ENCODE peak calls at places on chromosomes 12 and 14, in seven cellular contexts. Q is A549, Y is endodermal cell, H is astrocyte of the cerebellum, C is colonic mucosa, P is hepatocyte, I is AG10803. F is an unnamed sample.

GRCh38 chr12:116358850-116359761 is 81.6 kb upstream of the MED13L start:
- DNase-seq in P (peak; percentile 95), Y (peak; percentile 95), C (peak; percentile 93), I (peak; percentile 94), H (peak; percentile 96), Q (peak; percentile 97), F (peak; percentile 62)

GRCh38 chr14:92586001-92586947 is 72.7 kb downstream of the RIN3 start:
- DNase-seq in H (peak; percentile 96), P (peak; percentile 52), Y (no peak), Q (no peak), I (peak; percentile 99), C (no peak), F (peak; percentile 68)

GRCh38 chr14:36167431-36167830 is 9.1 kb downstream of the PTCSC3 start:
- DNase-seq in C (no peak), H (no peak), P (no peak), Y (no peak), I (no peak), Q (no peak), F (no peak)

GRCh38 chr12:40921563-40922163 is 229.4 kb downstream of the CNTN1 start:
- DNase-seq in I (peak; percentile 29), P (peak; percentile 39), C (no peak), H (peak; percentile 6), Q (peak; percentile 34), Y (no peak), F (no peak)

GRCh38 chr12:100200450-100201181 is at the start of gene ACTR6:
- DNase-seq in Q (peak; percentile 96), Y (peak; percentile 99), I (peak; percentile 94), H (peak; percentile 92), C (peak; percentile 98), P (peak; percentile 96), F (peak; percentile 83)

GRCh38 chr14:104469591-104469990 is 110.0 kb upstream of the C14orf180 start:
- DNase-seq in P (no peak), Y (peak; percentile 15), C (no peak), I (no peak), H (no peak), Q (no peak), F (no peak)

GRCh38 chr12:32062841-32063240 is 43.8 kb upstream of the BICD1 start:
- DNase-seq in Y (no peak), Q (no peak), C (no peak), I (no peak), H (no peak), P (no peak), F (no peak)

GRCh38 chr12:107404981-107405380 is 280.6 kb upstream of the PWP1 start:
- DNase-seq in P (peak; percentile 30), Q (peak; percentile 82), C (peak; percentile 29), H (no peak), I (peak; percentile 21), Y (peak; percentile 84), F (no peak)

GRCh38 chr12:6110006-6110405 is 14.5 kb downstream of the VWF start:
- DNase-seq in C (no peak), P (no peak), Y (peak; percentile 22), I (no peak), Q (no peak), H (no peak), F (no peak)

GRCh38 chr14:96754845-96755184 is 42.4 kb upstream of the VRK1 start:
- DNase-seq in C (no peak), Y (peak; percentile 95), I (peak; percentile 28), P (no peak), H (no peak), Q (no peak), F (no peak)

GRCh38 chr14:90661881-90662280 is 154.3 kb downstream of the TTC7B start:
- DNase-seq in Y (no peak), H (no peak), I (no peak), C (no peak), Q (no peak), P (no peak), F (no peak)

GRCh38 chr14:99757331-99758070 is 35.7 kb upstream of the EML1 start:
- DNase-seq in Q (peak; percentile 82), P (no peak), I (peak; percentile 97), Y (no peak), C (no peak), H (peak; percentile 89), F (no peak)

GRCh38 chr14:99758121-99758871 is 34.9 kb upstream of the EML1 start:
- DNase-seq in I (peak; percentile 96), Y (peak; percentile 86), C (no peak), H (peak; percentile 93), P (peak; percentile 44), Q (peak; percentile 53), F (no peak)

GRCh38 chr14:99760817-99761216 is 32.4 kb upstream of the EML1 start:
- DNase-seq in I (no peak), H (no peak), P (no peak), Q (no peak), C (no peak), Y (no peak), F (no peak)

GRCh38 chr14:99758915-99759545 is 34.2 kb upstream of the EML1 start:
- DNase-seq in Y (no peak), I (no peak), Q (no peak), P (no peak), C (no peak), H (no peak), F (no peak)

DNA sequence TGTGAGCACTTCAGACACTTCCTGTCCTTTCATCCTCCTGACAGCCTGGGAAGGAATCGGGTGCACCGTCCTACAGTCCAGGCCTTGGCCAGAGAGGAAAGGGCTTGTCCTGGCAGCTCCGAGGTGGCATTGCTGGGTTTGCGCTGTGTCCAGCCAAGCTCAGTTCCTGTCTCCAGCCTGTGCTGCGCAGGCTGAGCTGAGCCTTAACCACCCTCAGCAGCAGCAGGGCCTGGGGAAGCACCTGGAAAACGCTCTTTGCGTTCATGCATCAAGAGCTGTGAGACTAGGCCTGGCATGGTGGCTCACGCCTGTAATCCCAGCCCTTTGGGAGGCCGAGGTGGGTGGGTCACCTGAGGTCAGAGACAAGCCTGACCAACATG is 33.7 kb upstream of the EML1 start:
- DNase-seq in Y (no peak), H (no peak), Q (no peak), P (no peak), I (no peak), C (no peak), F (no peak)
- H3K4me3 ChIP-seq in Y (no peak overlapping the region), H (no peak overlapping the region), Q (no peak overlapping the region), P (no peak overlapping the region), I (no peak overlapping the region), C (no peak overlapping the region), F (no peak overlapping the region)

GRCh38 chr12:118494776-118495175 is 118.4 kb downstream of the SUDS3 start:
- DNase-seq in Y (no peak), I (no peak), H (no peak), C (no peak), P (no peak), Q (no peak), F (no peak)
- TF ChIP-seq CTCF in Y (no peak), I (no peak), H (no peak), C (no peak), P (no peak), Q (no peak), F (no peak)

GRCh38 chr14:77307099-77307496 is 13.6 kb downstream of the POMT2 start:
- DNase-seq in H (no peak), I (no peak), C (no peak), Y (no peak), P (peak; percentile 37), Q (no peak), F (no peak)
- H3K4me3 ChIP-seq in H (no peak overlapping the region), I (no peak overlapping the region), C (no peak overlapping the region), Y (no peak overlapping the region), P (no peak overlapping the region), Q (no peak overlapping the region), F (no peak overlapping the region)

GRCh38 chr12:12930633-12931032 is 21.3 kb downstream of the GPRC5D start:
- DNase-seq in Y (no peak), I (no peak), C (no peak), P (no peak), Q (no peak), H (no peak), F (no peak)

GRCh38 chr12:12925383-12925782 is 26.6 kb downstream of the GPRC5D start:
- DNase-seq in I (peak; percentile 65), C (no peak), Y (no peak), H (no peak), Q (no peak), P (no peak), F (no peak)

GRCh38 chr12:12929696-12930095 is 22.3 kb downstream of the GPRC5D start:
- DNase-seq in Y (no peak), C (no peak), Q (no peak), H (no peak), I (no peak), P (no peak), F (no peak)

GRCh38 chr12:12926571-12927071 is 25.3 kb downstream of the GPRC5D start:
- DNase-seq in C (no peak), H (no peak), Q (peak; percentile 64), Y (no peak), P (no peak), I (peak; percentile 44), F (no peak)

DNA sequence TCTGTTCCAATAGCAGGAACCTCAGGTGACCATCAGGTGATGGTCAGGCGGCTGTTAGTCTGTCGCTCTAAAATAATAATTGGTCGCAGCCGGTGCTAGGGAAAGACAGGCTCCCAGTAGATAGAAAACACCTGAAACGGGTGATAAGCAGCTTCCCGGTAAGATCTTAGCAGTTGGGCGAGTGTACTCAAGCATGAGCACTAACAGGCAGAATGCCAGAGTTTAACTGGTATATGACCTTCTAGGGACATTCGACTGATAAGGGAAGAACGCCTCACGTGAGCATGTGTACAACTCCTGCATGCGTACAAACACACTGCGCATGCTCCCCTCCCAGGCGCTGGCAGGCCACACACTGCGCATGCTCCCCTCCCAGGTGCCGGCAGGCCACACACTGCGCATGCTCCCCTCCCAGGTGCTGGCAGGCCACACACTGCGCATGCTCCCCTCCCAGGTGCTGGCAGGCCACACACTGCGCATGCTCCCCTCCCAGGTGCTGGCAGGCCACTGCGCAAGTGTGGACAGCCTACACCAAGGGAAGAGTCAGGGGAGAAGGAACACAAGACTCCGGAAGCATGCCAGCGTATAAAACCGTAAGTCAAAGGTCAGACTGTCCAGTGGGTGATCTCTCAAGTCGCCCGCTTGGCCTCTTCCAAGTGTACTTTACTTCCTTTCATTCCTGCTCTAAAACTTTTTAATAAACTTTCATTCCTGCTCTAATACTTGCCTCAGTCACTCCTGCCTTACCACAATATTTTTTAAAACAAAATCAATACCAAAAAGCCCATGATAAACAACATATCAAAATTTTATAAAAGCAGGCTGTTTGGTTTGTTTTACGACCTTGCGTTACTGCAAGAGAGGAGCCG is 24.5 kb downstream of the GPRC5D start:
- DNase-seq in Y (no peak), C (peak; percentile 85), H (peak; percentile 31), P (no peak), I (peak; percentile 41), Q (peak; percentile 96), F (no peak)
- TF ChIP-seq CTCF in Y (no peak), C (no peak), H (no peak), P (no peak), I (no peak), Q (no peak), F (no peak)

GRCh38 chr12:106305376-106305775 is 2.8 kb downstream of the TCP11L2 start:
- DNase-seq in Y (peak; percentile 45), P (peak; percentile 17), Q (no peak), I (peak; percentile 32), H (no peak), C (no peak), F (no peak)

GRCh38 chr12:106308611-106309010 is 6.1 kb downstream of the TCP11L2 start:
- DNase-seq in H (no peak), C (no peak), Q (no peak), Y (peak; percentile 21), P (no peak), I (no peak), F (no peak)

GRCh38 chr12:106309671-106310313 is 7.3 kb downstream of the TCP11L2 start:
- DNase-seq in Y (no peak), P (no peak), C (no peak), H (peak; percentile 85), Q (no peak), I (peak; percentile 86), F (no peak)

GRCh38 chr12:106304797-106305196 is 2.3 kb downstream of the TCP11L2 start:
- DNase-seq in H (no peak), I (peak; percentile 42), C (no peak), P (no peak), Y (peak; percentile 30), Q (no peak), F (no peak)

GRCh38 chr12:106307176-106307575 is 4.6 kb downstream of the TCP11L2 start:
- DNase-seq in Q (no peak), Y (no peak), P (no peak), C (no peak), H (no peak), I (no peak), F (no peak)
- H3K4me3 ChIP-seq in Q (no peak overlapping the region), Y (no peak overlapping the region), P (no peak overlapping the region), C (no peak overlapping the region), H (no peak overlapping the region), I (no peak overlapping the region), F (no peak overlapping the region)

F was measured in LNCaP clone FGC.